ENCODE peak calls at places on chromosomes 4 and X, in four cellular contexts. J, O, S and B are unnamed samples.

GRCh38 chr4:125085-125820 is 952 bp downstream of the ZNF718 start:
- DNase-seq in J (peak), O (peak), S (peak), B (no peak)

GRCh38 chrX:115311666-115312065 is 22.2 kb downstream of the LUZP4 start:
- DNase-seq in J (no peak), O (peak), S (no peak), B (no peak)

GRCh38 chrX:10327651-10328050 is 170.9 kb downstream of the CLCN4 start:
- DNase-seq in J (no peak), O (no peak), S (peak), B (no peak)

GRCh38 chr4:109816894-109817293 is 1.3 kb downstream of the GAR1 start:
- DNase-seq in J (no peak), O (no peak), S (no peak), B (no peak)

GRCh38 chr4:35541146-35541887 is 703.0 kb downstream of the ARAP2 start:
- DNase-seq in J (no peak), O (no peak), S (no peak), B (no peak)

GRCh38 chrX:48025561-48025960 is 18.8 kb downstream of the SPACA5 start:
- DNase-seq in J (peak), O (peak), S (peak), B (peak)

GRCh38 chrX:48521353-48522243 is at the start of gene EBP:
- DNase-seq in J (peak), O (peak), S (peak), B (peak)

GRCh38 chr4:163003979-163004378 is 162.7 kb downstream of the NAF1 start:
- DNase-seq in J (no peak), O (no peak), S (no peak), B (no peak)

GRCh38 chr4:68163754-68164153 is 34.1 kb upstream of the TMPRSS11F start:
- DNase-seq in J (no peak), O (no peak), S (no peak), B (no peak)

GRCh38 chr4:11158971-11159370 is 269.7 kb downstream of the HS3ST1 start:
- DNase-seq in J (no peak), O (no peak), S (peak), B (no peak)

GRCh38 chrX:122943918-122944317 is 240.2 kb upstream of the GRIA3 start:
- DNase-seq in J (no peak), O (no peak), S (peak), B (no peak)

GRCh38 chr4:146389561-146389960 is 132.2 kb downstream of the SLC10A7 start:
- DNase-seq in J (no peak), O (no peak), S (no peak), B (no peak)

GRCh38 chrX:5236096-5236495 is 992.6 kb downstream of the NLGN4X start:
- DNase-seq in J (no peak), O (no peak), S (peak), B (peak)

GRCh38 chr4:167721574-167721973 is 370.8 kb upstream of the ANXA10 start:
- DNase-seq in J (no peak), O (no peak), S (no peak), B (no peak)

GRCh38 chrX:55118574-55118973 is 29.8 kb downstream of the PAGE2 start:
- DNase-seq in J (no peak), O (no peak), S (no peak), B (no peak)

GRCh38 chrX:39516399-39516798 is 581.4 kb downstream of the BCOR start:
- DNase-seq in J (no peak), O (no peak), S (no peak), B (no peak)